ENCODE peak calls at places on chromosomes 13 and 19, in six cellular contexts. I is AG08396; E is iPS-NIHi11; U is effector CD4-positive, alpha-beta T cell; W is activated T-helper 1 cell treated with anti-CD3 and anti-CD28 coated beads, Interleukin-2, amount 50 U/mL, for 16 hours; V is H9. P is an unnamed sample.

GRCh38 chr19:14027856-14028450 is at the start of gene RLN3:
- DNase-seq in I (no peak), V (no peak), W (no peak), U (no peak), E (no peak), P (no peak)

GRCh38 chr19:44682807-44683206 is 11.5 kb downstream of the CEACAM19 start:
- DNase-seq in E (no peak), W (no peak), I (no peak), U (no peak), V (no peak), P (no peak)

GRCh38 chr19:5073153-5073844 is 104.4 kb downstream of the KDM4B start:
- DNase-seq in I (no peak), W (no peak), V (peak; percentile 57), U (no peak), E (no peak), P (no peak)

GRCh38 chr19:36916991-36917390 is 859 bp downstream of the ZNF568 start:
- DNase-seq in W (no peak), U (no peak), I (peak; percentile 39), E (no peak), V (no peak), P (no peak)

GRCh38 chr13:94339116-94339687 is 140.3 kb downstream of the DCT start:
- DNase-seq in E (no peak), I (no peak), W (no peak), U (no peak), V (no peak), P (no peak)

GRCh38 chr19:45975296-45975695 is 1.6 kb upstream of the NOVA2 start:
- DNase-seq in E (no peak), U (no peak), W (no peak), V (no peak), I (no peak), P (no peak)

GRCh38 chr13:102977471-102977870 is 88.7 kb downstream of the SLC10A2 start:
- DNase-seq in E (no peak), V (no peak), I (no peak), U (no peak), W (no peak), P (no peak)

GRCh38 chr19:45739498-45740439 is 6.5 kb downstream of the MEIOSIN start:
- DNase-seq in E (no peak), W (no peak), V (no peak), U (no peak), I (no peak), P (no peak)

GRCh38 chr13:35923347-35923746 is 207.8 kb downstream of the DCLK1 start:
- DNase-seq in W (no peak), E (no peak), U (no peak), V (no peak), I (peak; percentile 58), P (no peak)

GRCh38 chr19:46256855-46257254 is 27.3 kb downstream of the IGFL1 start:
- DNase-seq in U (no peak), I (peak; percentile 40), V (no peak), W (no peak), E (no peak), P (no peak)

GRCh38 chr19:51706885-51707284 is 13.8 kb downstream of the SPACA6 start:
- DNase-seq in W (no peak), U (no peak), I (no peak), V (no peak), E (no peak), P (no peak)